ENCODE peak calls at places on chromosomes 5 and 9, in eight cellular contexts. One of them, this sample, is unnamed.

GRCh38 chr5:164052536-164053090 is 547.2 kb downstream of the MAT2B start:
- DNase-seq in GM23338: no peak
- DNase-seq in heart left ventricle: no peak
- DNase-seq in fibroblast of lung: peak; percentile 75
- DNase-seq in kidney: no peak
- DNase-seq in prostate gland: no peak
- DNase-seq in heart right ventricle: no peak
- DNase-seq in gastrocnemius medialis: no peak
- DNase-seq in this sample: no peak

GRCh38 chr9:95415158-95415557 is 97.6 kb upstream of the FANCC start:
- DNase-seq in gastrocnemius medialis: no peak
- DNase-seq in fibroblast of lung: peak; percentile 18
- DNase-seq in heart right ventricle: no peak
- DNase-seq in GM23338: no peak
- DNase-seq in kidney: no peak
- DNase-seq in heart left ventricle: no peak
- DNase-seq in prostate gland: no peak
- DNase-seq in this sample: no peak

GRCh38 chr5:14369780-14370179 is 211.8 kb upstream of the OTULINL start:
- DNase-seq in fibroblast of lung: no peak
- DNase-seq in heart left ventricle: no peak
- DNase-seq in heart right ventricle: no peak
- DNase-seq in gastrocnemius medialis: no peak
- DNase-seq in GM23338: no peak
- DNase-seq in kidney: no peak
- DNase-seq in prostate gland: no peak
- DNase-seq in this sample: no peak

GRCh38 chr5:75654693-75655315 is 43.6 kb downstream of the ANKDD1B start:
- DNase-seq in GM23338: no peak
- DNase-seq in heart left ventricle: peak; percentile 49
- DNase-seq in kidney: no peak
- DNase-seq in prostate gland: no peak
- DNase-seq in fibroblast of lung: no peak
- DNase-seq in gastrocnemius medialis: no peak
- DNase-seq in heart right ventricle: peak; percentile 58
- DNase-seq in this sample: no peak

GRCh38 chr5:64299805-64300204 is 134.2 kb downstream of the RNF180 start:
- DNase-seq in heart right ventricle: no peak
- DNase-seq in kidney: no peak
- DNase-seq in prostate gland: no peak
- DNase-seq in heart left ventricle: no peak
- DNase-seq in gastrocnemius medialis: no peak
- DNase-seq in fibroblast of lung: no peak
- DNase-seq in GM23338: no peak
- DNase-seq in this sample: no peak

GRCh38 chr5:139470821-139471300 is at the start of gene SMIM33:
- DNase-seq in kidney: no peak
- DNase-seq in heart right ventricle: no peak
- DNase-seq in fibroblast of lung: no peak
- DNase-seq in gastrocnemius medialis: no peak
- DNase-seq in prostate gland: no peak
- DNase-seq in heart left ventricle: no peak
- DNase-seq in GM23338: no peak
- DNase-seq in this sample: no peak

GRCh38 chr9:13142776-13143175 is 136.7 kb downstream of the MPDZ start:
- DNase-seq in heart left ventricle: no peak
- DNase-seq in kidney: no peak
- DNase-seq in GM23338: no peak
- DNase-seq in heart right ventricle: no peak
- DNase-seq in gastrocnemius medialis: no peak
- DNase-seq in fibroblast of lung: no peak
- DNase-seq in prostate gland: no peak
- DNase-seq in this sample: no peak

GRCh38 chr5:126471875-126472537 is 48.8 kb downstream of the GRAMD2B start:
- DNase-seq in kidney: no peak
- DNase-seq in gastrocnemius medialis: no peak
- DNase-seq in fibroblast of lung: peak; percentile 77
- DNase-seq in heart right ventricle: no peak
- DNase-seq in prostate gland: no peak
- DNase-seq in heart left ventricle: no peak
- DNase-seq in GM23338: no peak
- DNase-seq in this sample: no peak

GRCh38 chr9:10059044-10059443 is 553.8 kb downstream of the PTPRD start:
- DNase-seq in heart right ventricle: no peak
- DNase-seq in fibroblast of lung: peak; percentile 85
- DNase-seq in kidney: no peak
- DNase-seq in gastrocnemius medialis: no peak
- DNase-seq in heart left ventricle: no peak
- DNase-seq in prostate gland: peak; percentile 47
- DNase-seq in GM23338: peak; percentile 15
- DNase-seq in this sample: no peak

GRCh38 chr5:37777472-37778135 is 62.2 kb downstream of the GDNF start:
- DNase-seq in kidney: no peak
- DNase-seq in GM23338: no peak
- DNase-seq in heart left ventricle: no peak
- DNase-seq in gastrocnemius medialis: no peak
- DNase-seq in fibroblast of lung: peak; percentile 39
- DNase-seq in prostate gland: no peak
- DNase-seq in heart right ventricle: no peak
- DNase-seq in this sample: no peak

GRCh38 chr9:128719919-128720605 is 3.9 kb downstream of the ZDHHC12 start:
- DNase-seq in heart left ventricle: no peak
- DNase-seq in GM23338: peak; percentile 44
- DNase-seq in heart right ventricle: no peak
- DNase-seq in fibroblast of lung: no peak
- DNase-seq in gastrocnemius medialis: no peak
- DNase-seq in kidney: peak; percentile 57
- DNase-seq in prostate gland: no peak
- DNase-seq in this sample: no peak

GRCh38 chr5:56357426-56357825 is 124.3 kb upstream of the ANKRD55 start:
- DNase-seq in heart right ventricle: no peak
- DNase-seq in GM23338: peak; percentile 15
- DNase-seq in prostate gland: no peak
- DNase-seq in heart left ventricle: no peak
- DNase-seq in kidney: no peak
- DNase-seq in gastrocnemius medialis: no peak
- DNase-seq in fibroblast of lung: no peak
- DNase-seq in this sample: no peak

GRCh38 chr5:157384971-157385709 is 74.9 kb upstream of the NIPAL4 start:
- DNase-seq in kidney: no peak
- DNase-seq in heart right ventricle: peak; percentile 65
- DNase-seq in prostate gland: peak; percentile 24
- DNase-seq in heart left ventricle: peak; percentile 85
- DNase-seq in fibroblast of lung: peak; percentile 94
- DNase-seq in gastrocnemius medialis: no peak
- DNase-seq in GM23338: peak; percentile 26
- DNase-seq in this sample: no peak

DNA sequence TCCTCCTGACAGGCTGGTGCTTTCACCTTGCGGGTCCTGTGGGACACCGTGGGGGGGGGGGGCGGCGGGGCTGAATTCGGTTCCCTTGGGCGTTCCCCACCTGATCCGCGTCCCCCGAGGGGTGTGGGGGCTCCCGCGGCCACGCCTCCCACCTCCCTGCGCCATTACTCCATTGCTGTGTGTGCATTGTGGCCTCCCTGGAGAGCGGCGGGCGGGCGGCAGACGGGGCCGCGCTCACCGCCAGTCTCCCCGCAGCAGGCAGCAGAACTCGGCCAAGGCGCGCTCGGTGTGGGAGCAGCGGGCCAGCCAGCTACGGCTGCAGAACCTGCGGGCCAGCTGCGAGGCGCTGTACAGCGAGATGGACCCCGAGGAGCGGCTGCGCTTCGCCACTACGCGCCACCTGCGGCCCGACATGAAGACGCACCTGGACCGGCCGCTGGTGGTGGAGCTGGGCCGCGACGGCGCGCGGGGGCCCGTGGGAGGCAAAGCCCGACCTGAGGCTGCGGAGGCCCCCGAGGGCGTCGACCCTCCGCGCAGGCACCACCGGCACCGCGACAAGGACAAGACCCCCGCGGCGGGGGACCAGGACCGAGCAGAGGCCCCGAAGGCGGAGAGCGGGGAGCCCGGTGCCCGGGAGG is 145.3 kb downstream of the CACNA1B start:
- DNase-seq in gastrocnemius medialis: no peak
- DNase-seq in heart right ventricle: no peak
- DNase-seq in kidney: peak; percentile 65
- DNase-seq in fibroblast of lung: no peak
- DNase-seq in heart left ventricle: no peak
- DNase-seq in GM23338: peak; percentile 73
- DNase-seq in prostate gland: no peak
- DNase-seq in this sample: no peak
- H3K4me3 ChIP-seq in gastrocnemius medialis: no peak overlapping the region
- H3K4me3 ChIP-seq in heart right ventricle: no peak overlapping the region
- H3K4me3 ChIP-seq in kidney: no peak overlapping the region
- H3K4me3 ChIP-seq in fibroblast of lung: no peak overlapping the region
- H3K4me3 ChIP-seq in heart left ventricle: peak overlapping the region; percentile 38
- H3K4me3 ChIP-seq in GM23338: peak overlapping the region; percentile 61
- H3K4me3 ChIP-seq in prostate gland: peak overlapping the region; percentile 16
- H3K4me3 ChIP-seq in this sample: no peak overlapping the region

DNA sequence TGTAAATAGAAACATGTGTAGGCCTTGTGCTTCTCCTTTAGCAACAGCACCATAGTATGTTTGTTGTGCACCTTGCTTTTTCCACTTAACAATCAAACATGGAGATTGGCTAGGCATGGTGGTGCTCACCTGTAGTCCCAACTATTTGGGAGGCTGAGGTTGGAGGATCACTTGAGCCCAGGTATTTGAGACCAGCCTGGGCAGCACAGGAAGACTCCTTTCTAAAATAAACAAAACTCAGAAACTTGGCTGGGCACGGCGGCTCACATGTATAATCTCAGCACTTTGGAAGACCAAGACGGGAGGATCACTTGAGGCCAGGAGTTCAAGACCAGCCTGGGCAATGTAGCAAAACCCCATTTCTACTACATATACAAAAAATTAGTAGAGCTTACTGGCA is 948 bp upstream of the FAXDC2 start:
- DNase-seq in prostate gland: no peak
- DNase-seq in heart left ventricle: no peak
- DNase-seq in kidney: no peak
- DNase-seq in heart right ventricle: no peak
- DNase-seq in fibroblast of lung: no peak
- DNase-seq in GM23338: no peak
- DNase-seq in gastrocnemius medialis: no peak
- DNase-seq in this sample: no peak
- H3K27ac ChIP-seq in prostate gland: peak overlapping the region; percentile 79
- H3K27ac ChIP-seq in heart left ventricle: peak overlapping the region; percentile 78
- H3K27ac ChIP-seq in kidney: no peak overlapping the region
- H3K27ac ChIP-seq in heart right ventricle: peak overlapping the region; percentile 94
- H3K27ac ChIP-seq in fibroblast of lung: no peak overlapping the region
- H3K27ac ChIP-seq in GM23338: peak overlapping the region; percentile 32
- H3K27ac ChIP-seq in gastrocnemius medialis: peak overlapping the region; percentile 61
- H3K27ac ChIP-seq in this sample: peak overlapping the region; percentile 77

GRCh38 chr5:158525663-158526062 is 574.1 kb downstream of the EBF1 start:
- DNase-seq in fibroblast of lung: no peak
- DNase-seq in GM23338: no peak
- DNase-seq in heart left ventricle: no peak
- DNase-seq in prostate gland: no peak
- DNase-seq in gastrocnemius medialis: no peak
- DNase-seq in kidney: no peak
- DNase-seq in heart right ventricle: no peak
- DNase-seq in this sample: no peak

GRCh38 chr5:158519433-158520025 is 580.2 kb downstream of the EBF1 start:
- DNase-seq in kidney: no peak
- DNase-seq in gastrocnemius medialis: no peak
- DNase-seq in heart right ventricle: no peak
- DNase-seq in fibroblast of lung: peak; percentile 48
- DNase-seq in prostate gland: no peak
- DNase-seq in heart left ventricle: no peak
- DNase-seq in GM23338: no peak
- DNase-seq in this sample: no peak

GRCh38 chr5:158522001-158522400 is 577.7 kb downstream of the EBF1 start:
- DNase-seq in GM23338: no peak
- DNase-seq in prostate gland: no peak
- DNase-seq in gastrocnemius medialis: no peak
- DNase-seq in fibroblast of lung: peak; percentile 82
- DNase-seq in kidney: no peak
- DNase-seq in heart right ventricle: no peak
- DNase-seq in heart left ventricle: no peak
- DNase-seq in this sample: no peak

GRCh38 chr5:158522761-158523160 is 577.0 kb downstream of the EBF1 start:
- DNase-seq in fibroblast of lung: peak; percentile 63
- DNase-seq in GM23338: no peak
- DNase-seq in heart left ventricle: peak; percentile 45
- DNase-seq in gastrocnemius medialis: no peak
- DNase-seq in prostate gland: no peak
- DNase-seq in kidney: no peak
- DNase-seq in heart right ventricle: peak; percentile 77
- DNase-seq in this sample: no peak
- H3K4me1 ChIP-seq in fibroblast of lung: no peaks in the 10 kb centered on the region
- H3K4me1 ChIP-seq in GM23338: no peaks in the 10 kb centered on the region
- H3K4me1 ChIP-seq in heart left ventricle: peaks cover 7% of the 10 kb centered on the region
- H3K4me1 ChIP-seq in gastrocnemius medialis: no peaks in the 10 kb centered on the region
- H3K4me1 ChIP-seq in prostate gland: no peaks in the 10 kb centered on the region
- H3K4me1 ChIP-seq in kidney: no peaks in the 10 kb centered on the region
- H3K4me1 ChIP-seq in heart right ventricle: peaks cover 6% of the 10 kb centered on the region
- H3K4me1 ChIP-seq in this sample: no peaks in the 10 kb centered on the region

GRCh38 chr5:160083501-160083900 is 35.7 kb downstream of the PWWP2A start:
- DNase-seq in prostate gland: no peak
- DNase-seq in fibroblast of lung: no peak
- DNase-seq in heart right ventricle: no peak
- DNase-seq in gastrocnemius medialis: no peak
- DNase-seq in heart left ventricle: no peak
- DNase-seq in kidney: no peak
- DNase-seq in GM23338: no peak
- DNase-seq in this sample: no peak

GRCh38 chr5:160090059-160090458 is 29.2 kb downstream of the PWWP2A start:
- DNase-seq in heart left ventricle: no peak
- DNase-seq in GM23338: no peak
- DNase-seq in heart right ventricle: no peak
- DNase-seq in fibroblast of lung: no peak
- DNase-seq in kidney: no peak
- DNase-seq in prostate gland: no peak
- DNase-seq in gastrocnemius medialis: no peak
- DNase-seq in this sample: no peak

GRCh38 chr5:160088805-160089204 is 30.4 kb downstream of the PWWP2A start:
- DNase-seq in heart left ventricle: no peak
- DNase-seq in prostate gland: no peak
- DNase-seq in GM23338: no peak
- DNase-seq in kidney: no peak
- DNase-seq in fibroblast of lung: no peak
- DNase-seq in gastrocnemius medialis: no peak
- DNase-seq in heart right ventricle: no peak
- DNase-seq in this sample: no peak

GRCh38 chr5:160089549-160089948 is 29.7 kb downstream of the PWWP2A start:
- DNase-seq in kidney: no peak
- DNase-seq in gastrocnemius medialis: no peak
- DNase-seq in fibroblast of lung: no peak
- DNase-seq in prostate gland: no peak
- DNase-seq in GM23338: no peak
- DNase-seq in heart left ventricle: no peak
- DNase-seq in heart right ventricle: no peak
- DNase-seq in this sample: no peak

DNA sequence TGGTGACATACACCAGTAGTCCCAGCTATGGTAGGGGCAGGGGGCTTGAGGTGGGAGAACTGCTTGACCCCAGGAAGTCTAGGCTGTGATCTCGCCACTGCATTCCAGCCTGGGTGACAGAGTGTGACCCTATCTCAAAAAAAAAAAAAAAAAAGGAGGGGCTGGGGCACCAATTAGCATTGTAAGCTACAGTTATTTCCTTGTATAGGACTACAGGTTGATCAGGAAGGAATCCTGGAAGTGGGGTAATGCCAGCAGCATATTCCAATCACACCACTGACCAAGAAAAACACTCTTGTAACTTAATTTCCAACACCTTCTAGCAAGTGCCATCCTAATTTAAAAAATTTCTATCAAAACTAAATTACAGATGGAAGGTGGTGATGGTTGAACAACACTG is 32.0 kb downstream of the PWWP2A start:
- DNase-seq in heart right ventricle: no peak
- DNase-seq in heart left ventricle: no peak
- DNase-seq in prostate gland: no peak
- DNase-seq in GM23338: no peak
- DNase-seq in gastrocnemius medialis: no peak
- DNase-seq in kidney: no peak
- DNase-seq in fibroblast of lung: no peak
- DNase-seq in this sample: no peak
- H3K4me3 ChIP-seq in heart right ventricle: no peak overlapping the region
- H3K4me3 ChIP-seq in heart left ventricle: no peak overlapping the region
- H3K4me3 ChIP-seq in prostate gland: no peak overlapping the region
- H3K4me3 ChIP-seq in GM23338: no peak overlapping the region
- H3K4me3 ChIP-seq in gastrocnemius medialis: no peak overlapping the region
- H3K4me3 ChIP-seq in kidney: no peak overlapping the region
- H3K4me3 ChIP-seq in fibroblast of lung: no peak overlapping the region
- H3K4me3 ChIP-seq in this sample: no peak overlapping the region

This sample was measured in right lobe of liver.